ENCODE peak calls at places on chromosomes 2 and 18, in seven cellular contexts. G is PC-3, U is stomach, H is kidney, C is right cardiac atrium, F is tibial nerve, N is IMR-90. X is an unnamed sample. For H3K4me1, the result is how much of the 10 kb centered on the place peaks cover.

GRCh38 chr18:22467760-22468553 is 50.2 kb upstream of the CTAGE1 start:
- DNase-seq in G (peak), U (no peak), H (no peak), C (no peak), F (no peak), N (peak), X (no peak)

GRCh38 chr2:16257725-16258028 is 317.3 kb downstream of the MYCN start:
- DNase-seq in G (no peak), U (no peak), H (no peak), C (no peak), F (no peak), N (no peak), X (no peak)

GRCh38 chr2:33291278-33292013 is 185.0 kb upstream of the RASGRP3 start:
- DNase-seq in G (peak), U (no peak), H (no peak), C (no peak), F (no peak), N (peak), X (no peak)

GRCh38 chr2:159904565-159905281 is 106.7 kb upstream of the CD302 start:
- DNase-seq in G (no peak), U (peak), H (peak), C (peak), F (peak), N (no peak), X (peak)

GRCh38 chr2:723761-724160 is 46.6 kb upstream of the TMEM18 start:
- DNase-seq in G (no peak), U (no peak), H (no peak), C (no peak), F (no peak), N (no peak), X (no peak)

GRCh38 chr2:234420406-234420805 is 76.5 kb downstream of the ARL4C start:
- DNase-seq in G (no peak), U (no peak), H (no peak), C (no peak), F (no peak), N (peak), X (no peak)

GRCh38 chr2:69750246-69750645 is 8.3 kb downstream of the ANXA4 start:
- DNase-seq in G (no peak), U (no peak), H (no peak), C (no peak), F (no peak), N (no peak), X (no peak)

GRCh38 chr18:63119647-63120046 is 199.9 kb downstream of the BCL2 start:
- DNase-seq in G (peak), U (no peak), H (no peak), C (no peak), F (no peak), N (peak), X (peak)

GRCh38 chr2:169928463-169928864 is 101.2 kb downstream of the UBR3 start:
- DNase-seq in G (peak), U (no peak), H (no peak), C (no peak), F (no peak), N (peak), X (no peak)

GRCh38 chr2:44324971-44325426 is 36.3 kb downstream of the PREPL start:
- DNase-seq in G (peak), U (no peak), H (no peak), C (no peak), F (no peak), N (peak), X (no peak)

GRCh38 chr18:22504665-22505064 is 87.0 kb upstream of the CTAGE1 start:
- DNase-seq in G (peak), U (no peak), H (no peak), C (no peak), F (no peak), N (peak), X (no peak)

GRCh38 chr2:42906557-42907380 is 114.4 kb upstream of the HAAO start:
- DNase-seq in G (no peak), U (peak), H (peak), C (peak), F (peak), N (peak), X (peak)

GRCh38 chr2:42903821-42904575 is 111.6 kb upstream of the HAAO start:
- DNase-seq in G (no peak), U (no peak), H (no peak), C (peak), F (no peak), N (no peak), X (no peak)

GRCh38 chr2:42904576-42904876 is 112.1 kb upstream of the HAAO start:
- DNase-seq in G (no peak), U (no peak), H (no peak), C (no peak), F (no peak), N (no peak), X (no peak)

GRCh38 chr2:42906115-42906556 is 113.8 kb upstream of the HAAO start:
- DNase-seq in G (no peak), U (no peak), H (no peak), C (no peak), F (no peak), N (no peak), X (no peak)

DNA sequence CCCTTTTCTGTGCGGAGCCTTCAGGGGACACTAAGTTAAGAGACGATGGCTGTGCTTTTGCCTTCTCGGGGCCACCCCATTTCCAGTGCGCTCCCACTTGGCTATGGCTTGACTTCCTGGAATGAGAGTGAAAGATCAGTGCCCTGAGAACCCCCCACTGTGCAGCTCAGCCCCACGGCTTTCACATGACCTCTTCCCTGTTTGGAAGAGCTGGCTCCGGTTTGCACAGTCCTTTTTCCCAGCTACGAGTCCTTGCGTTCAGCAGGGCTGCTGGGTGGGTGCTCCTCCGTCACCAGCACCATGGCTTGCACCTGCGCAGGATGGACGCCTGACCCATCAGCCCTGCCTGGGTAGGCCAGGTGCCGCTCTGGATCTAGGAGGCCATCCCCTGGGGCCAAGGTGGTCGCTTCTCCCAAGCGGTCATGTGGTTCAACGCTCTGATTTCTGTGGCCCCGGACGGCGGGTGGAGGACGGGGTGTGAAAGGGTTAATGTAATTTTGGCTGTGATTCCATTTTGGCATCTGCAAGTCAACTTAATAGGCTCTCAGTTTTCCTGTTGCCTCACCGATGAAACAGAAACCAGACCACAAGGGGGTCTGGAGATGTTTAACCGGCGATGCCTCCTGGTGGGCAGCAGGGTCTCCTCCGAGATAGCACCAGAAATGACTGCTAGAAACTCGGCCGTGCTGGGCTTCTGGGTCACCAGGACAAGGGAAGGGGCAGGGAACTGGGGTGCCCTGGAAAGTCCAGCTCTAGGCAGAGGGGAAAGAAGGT is 113.1 kb upstream of the HAAO start:
- DNase-seq in G (no peak), U (no peak), H (no peak), C (peak), F (no peak), N (no peak), X (no peak)
- H3K4me3 ChIP-seq in G (no peak), U (no peak), H (no peak), C (no peak), F (no peak), N (no peak), X (no peak)

GRCh38 chr2:207115715-207116364 is 49.9 kb downstream of the KLF7 start:
- DNase-seq in G (no peak), U (no peak), H (peak), C (peak), F (no peak), N (peak), X (no peak)
- H3K4me1 ChIP-seq in G (under half), U (under half), H (under half), C (under half), F (under half), N (under half), X (under half)

DNA sequence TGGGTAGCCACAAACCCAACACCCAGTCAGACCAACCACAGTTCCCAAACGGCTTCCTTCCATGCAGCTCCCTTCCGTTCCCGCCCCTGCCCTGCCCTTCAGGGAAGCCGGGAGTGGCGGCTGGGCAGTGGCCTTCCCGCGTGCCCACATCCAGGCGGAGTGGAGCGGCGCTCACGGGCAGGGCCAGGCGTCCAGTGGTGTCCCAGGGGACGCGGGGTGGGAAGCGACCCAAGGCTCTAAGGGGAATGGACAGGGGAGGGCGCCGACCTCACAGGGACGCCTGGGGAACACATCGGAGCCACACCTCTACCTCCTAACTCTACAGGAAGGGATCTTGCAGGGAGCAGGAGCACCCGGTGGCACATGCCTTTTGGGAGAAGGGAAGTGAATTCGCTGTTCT is 225.9 kb upstream of the MGAT5 start:
- DNase-seq in G (no peak), U (no peak), H (peak), C (peak), F (no peak), N (no peak), X (no peak)
- H3K4me3 ChIP-seq in G (no peak), U (no peak), H (no peak), C (peak), F (peak), N (no peak), X (peak)

GRCh38 chr18:70197844-70198243 is 7.6 kb downstream of the RTTN start:
- DNase-seq in G (no peak), U (no peak), H (no peak), C (no peak), F (no peak), N (no peak), X (no peak)
- H3K4me1 ChIP-seq in G (under half), U (under half), H (under half), C (under half), F (under half), N (under half), X (under half)

DNA sequence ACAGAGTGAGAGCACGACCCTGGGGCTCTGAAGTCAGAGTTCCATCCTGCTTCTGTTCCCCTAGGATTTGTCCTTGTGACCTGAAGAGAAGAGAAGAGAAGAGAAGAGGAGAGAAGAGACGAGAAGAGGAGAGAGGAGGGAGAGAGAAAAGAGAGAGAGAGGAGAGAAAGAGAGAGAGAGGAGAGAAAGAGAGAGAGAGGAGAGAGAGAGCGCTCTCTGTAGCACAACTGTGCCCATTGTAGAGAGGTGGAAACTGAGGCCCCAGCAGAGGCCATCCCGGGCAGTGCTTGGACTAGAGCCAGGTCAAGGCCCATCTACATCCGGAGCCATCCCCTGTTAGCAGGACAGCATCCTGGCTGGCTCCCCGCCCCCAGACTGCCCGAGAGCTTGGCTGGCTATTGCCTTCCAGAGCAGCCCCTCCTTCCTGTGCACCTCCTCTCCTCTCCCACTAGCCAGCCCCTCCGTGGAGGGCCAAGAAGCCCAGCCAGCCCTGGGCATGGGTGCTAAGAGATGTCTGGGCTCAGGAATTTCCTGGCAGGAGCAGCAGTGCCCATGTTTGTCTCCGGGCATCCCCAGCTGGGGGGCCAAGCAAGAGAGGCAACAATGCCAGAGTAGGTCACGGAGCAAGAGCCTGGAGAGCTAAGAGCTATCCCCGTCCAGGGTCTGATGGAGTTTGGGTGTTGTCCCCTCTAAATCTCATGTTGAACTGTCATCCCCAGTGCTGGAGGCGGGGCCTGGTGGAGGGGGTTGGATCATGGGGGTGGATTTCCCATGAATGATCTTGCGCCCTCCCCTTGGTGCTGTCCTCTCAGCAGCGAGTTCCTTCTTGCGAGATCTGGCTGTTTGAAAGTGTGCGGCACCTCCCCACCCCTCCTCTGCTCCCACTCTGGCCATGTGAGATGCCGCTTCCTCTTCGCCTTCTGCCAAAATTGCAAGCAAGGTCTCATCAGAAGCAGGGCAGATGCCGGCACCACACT is 18.2 kb upstream of the GPR55 start:
- DNase-seq in G (no peak), U (peak), H (no peak), C (peak), F (no peak), N (no peak), X (no peak)
- H3K4me3 ChIP-seq in G (no peak), U (no peak), H (no peak), C (no peak), F (no peak), N (no peak), X (no peak)

GRCh38 chr2:46963961-46964673 is 48.5 kb upstream of the MCFD2 start:
- DNase-seq in G (peak), U (no peak), H (no peak), C (no peak), F (no peak), N (no peak), X (no peak)
- H3K4me1 ChIP-seq in G (half or more), U (under half), H (under half), C (under half), F (under half), N (under half), X (under half)